ENCODE peak calls at places on chromosome 1, in seven cellular contexts. One of them, this sample, is unnamed.

GRCh38 chr1:184419734-184420161 is 32.9 kb downstream of the C1orf21 start:
- DNase-seq in left lung: no peak
- DNase-seq in cardiac fibroblast: no peak
- DNase-seq in fibroblast of pulmonary artery: peak
- DNase-seq in endothelial cell: no peak
- DNase-seq in cardiac muscle cell: peak
- DNase-seq in left ventricle myocardium inferior: no peak
- DNase-seq in this sample: no peak

GRCh38 chr1:61441723-61442262 is 283.1 kb downstream of the TM2D1 start:
- DNase-seq in left lung: no peak
- DNase-seq in cardiac fibroblast: peak
- DNase-seq in fibroblast of pulmonary artery: peak
- DNase-seq in endothelial cell: no peak
- DNase-seq in cardiac muscle cell: peak
- DNase-seq in left ventricle myocardium inferior: peak
- DNase-seq in this sample: peak

GRCh38 chr1:246836169-246836568 is 95.6 kb downstream of the AHCTF1 start:
- DNase-seq in left lung: no peak
- DNase-seq in cardiac fibroblast: peak
- DNase-seq in fibroblast of pulmonary artery: peak
- DNase-seq in endothelial cell: no peak
- DNase-seq in cardiac muscle cell: peak
- DNase-seq in left ventricle myocardium inferior: no peak
- DNase-seq in this sample: no peak

GRCh38 chr1:202247837-202248795 is 54.5 kb downstream of the LGR6 start:
- DNase-seq in left lung: no peak
- DNase-seq in cardiac fibroblast: no peak
- DNase-seq in fibroblast of pulmonary artery: no peak
- DNase-seq in endothelial cell: no peak
- DNase-seq in cardiac muscle cell: no peak
- DNase-seq in left ventricle myocardium inferior: no peak
- DNase-seq in this sample: no peak

GRCh38 chr1:232627645-232628334 is 2.1 kb downstream of the SIPA1L2 start:
- DNase-seq in left lung: no peak
- DNase-seq in cardiac fibroblast: peak
- DNase-seq in fibroblast of pulmonary artery: peak
- DNase-seq in endothelial cell: no peak
- DNase-seq in cardiac muscle cell: peak
- DNase-seq in left ventricle myocardium inferior: no peak
- DNase-seq in this sample: no peak

GRCh38 chr1:183544598-183545297 is 45.5 kb downstream of the NCF2 start:
- DNase-seq in left lung: no peak
- DNase-seq in cardiac fibroblast: no peak
- DNase-seq in fibroblast of pulmonary artery: no peak
- DNase-seq in endothelial cell: no peak
- DNase-seq in cardiac muscle cell: no peak
- DNase-seq in left ventricle myocardium inferior: no peak
- DNase-seq in this sample: no peak

GRCh38 chr1:25890249-25891034 is 14.9 kb upstream of the PAQR7 start:
- DNase-seq in left lung: peak
- DNase-seq in cardiac fibroblast: peak
- DNase-seq in fibroblast of pulmonary artery: no peak
- DNase-seq in endothelial cell: no peak
- DNase-seq in cardiac muscle cell: no peak
- DNase-seq in left ventricle myocardium inferior: no peak
- DNase-seq in this sample: no peak

GRCh38 chr1:154115180-154115579 is 39.7 kb downstream of the NUP210L start:
- DNase-seq in left lung: no peak
- DNase-seq in cardiac fibroblast: peak
- DNase-seq in fibroblast of pulmonary artery: peak
- DNase-seq in endothelial cell: no peak
- DNase-seq in cardiac muscle cell: peak
- DNase-seq in left ventricle myocardium inferior: no peak
- DNase-seq in this sample: no peak

GRCh38 chr1:198713081-198713480 is 74.2 kb downstream of the PTPRC start:
- DNase-seq in left lung: no peak
- DNase-seq in cardiac fibroblast: peak
- DNase-seq in fibroblast of pulmonary artery: peak
- DNase-seq in endothelial cell: no peak
- DNase-seq in cardiac muscle cell: peak
- DNase-seq in left ventricle myocardium inferior: no peak
- DNase-seq in this sample: no peak

GRCh38 chr1:72724951-72725863 is 442.9 kb upstream of the NEGR1 start:
- DNase-seq in left lung: no peak
- DNase-seq in cardiac fibroblast: no peak
- DNase-seq in fibroblast of pulmonary artery: no peak
- DNase-seq in endothelial cell: peak
- DNase-seq in cardiac muscle cell: no peak
- DNase-seq in left ventricle myocardium inferior: no peak
- DNase-seq in this sample: no peak

GRCh38 chr1:44832068-44832700 is 10.9 kb downstream of the PTCH2 start:
- DNase-seq in left lung: no peak
- DNase-seq in cardiac fibroblast: no peak
- DNase-seq in fibroblast of pulmonary artery: no peak
- DNase-seq in endothelial cell: no peak
- DNase-seq in cardiac muscle cell: no peak
- DNase-seq in left ventricle myocardium inferior: no peak
- DNase-seq in this sample: no peak

GRCh38 chr1:216566809-216567208 is 143.6 kb upstream of the USH2A start:
- DNase-seq in left lung: no peak
- DNase-seq in cardiac fibroblast: peak
- DNase-seq in fibroblast of pulmonary artery: peak
- DNase-seq in endothelial cell: no peak
- DNase-seq in cardiac muscle cell: peak
- DNase-seq in left ventricle myocardium inferior: no peak
- DNase-seq in this sample: no peak
- TF ChIP-seq CTCF in left lung: peak
- TF ChIP-seq CTCF in cardiac fibroblast: peak
- TF ChIP-seq CTCF in fibroblast of pulmonary artery: peak
- TF ChIP-seq CTCF in endothelial cell: no peak
- TF ChIP-seq CTCF in cardiac muscle cell: peak
- TF ChIP-seq CTCF in left ventricle myocardium inferior: no peak
- TF ChIP-seq CTCF in this sample: no peak

GRCh38 chr1:67676946-67677345 is 8.1 kb upstream of the GADD45A start:
- DNase-seq in left lung: no peak
- DNase-seq in cardiac fibroblast: no peak
- DNase-seq in fibroblast of pulmonary artery: no peak
- DNase-seq in endothelial cell: no peak
- DNase-seq in cardiac muscle cell: no peak
- DNase-seq in left ventricle myocardium inferior: no peak
- DNase-seq in this sample: no peak
- TF ChIP-seq CTCF in left lung: no peak
- TF ChIP-seq CTCF in cardiac fibroblast: no peak
- TF ChIP-seq CTCF in fibroblast of pulmonary artery: no peak
- TF ChIP-seq CTCF in endothelial cell: no peak
- TF ChIP-seq CTCF in cardiac muscle cell: no peak
- TF ChIP-seq CTCF in left ventricle myocardium inferior: no peak
- TF ChIP-seq CTCF in this sample: no peak

DNA sequence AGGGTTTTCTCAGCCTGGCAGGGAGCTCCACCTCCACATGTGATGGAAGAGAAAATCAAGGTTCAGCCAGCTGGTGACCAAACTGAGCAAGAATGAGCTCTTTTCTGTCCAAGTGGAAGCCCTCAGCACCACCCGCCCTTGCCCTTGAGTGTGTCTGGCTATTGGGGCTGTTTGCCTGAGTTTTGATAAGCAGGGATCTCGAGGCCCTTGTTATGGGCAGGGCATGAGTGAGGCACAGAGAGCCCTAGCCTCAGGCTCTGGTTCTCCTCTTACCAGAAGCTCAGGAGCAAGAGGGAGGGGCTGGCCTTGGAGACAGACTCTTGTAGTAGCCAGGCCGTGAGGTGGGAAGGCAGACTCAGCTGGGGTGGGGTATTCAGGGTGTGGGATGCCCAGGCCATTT is 37.5 kb upstream of the ARF1 start:
- DNase-seq in left lung: peak
- DNase-seq in cardiac fibroblast: no peak
- DNase-seq in fibroblast of pulmonary artery: no peak
- DNase-seq in endothelial cell: no peak
- DNase-seq in cardiac muscle cell: no peak
- DNase-seq in left ventricle myocardium inferior: no peak
- DNase-seq in this sample: no peak
- TF ChIP-seq CTCF in left lung: no peak
- TF ChIP-seq CTCF in cardiac fibroblast: no peak
- TF ChIP-seq CTCF in fibroblast of pulmonary artery: no peak
- TF ChIP-seq CTCF in endothelial cell: no peak
- TF ChIP-seq CTCF in cardiac muscle cell: no peak
- TF ChIP-seq CTCF in left ventricle myocardium inferior: no peak
- TF ChIP-seq CTCF in this sample: no peak

GRCh38 chr1:40300651-40301050 is 16.4 kb downstream of the COL9A2 start:
- DNase-seq in left lung: no peak
- DNase-seq in cardiac fibroblast: no peak
- DNase-seq in fibroblast of pulmonary artery: no peak
- DNase-seq in endothelial cell: no peak
- DNase-seq in cardiac muscle cell: no peak
- DNase-seq in left ventricle myocardium inferior: no peak
- DNase-seq in this sample: no peak

GRCh38 chr1:40301541-40302299 is 15.4 kb downstream of the COL9A2 start:
- DNase-seq in left lung: no peak
- DNase-seq in cardiac fibroblast: no peak
- DNase-seq in fibroblast of pulmonary artery: no peak
- DNase-seq in endothelial cell: no peak
- DNase-seq in cardiac muscle cell: no peak
- DNase-seq in left ventricle myocardium inferior: no peak
- DNase-seq in this sample: no peak

GRCh38 chr1:40300249-40300567 is 16.9 kb downstream of the COL9A2 start:
- DNase-seq in left lung: no peak
- DNase-seq in cardiac fibroblast: no peak
- DNase-seq in fibroblast of pulmonary artery: no peak
- DNase-seq in endothelial cell: no peak
- DNase-seq in cardiac muscle cell: no peak
- DNase-seq in left ventricle myocardium inferior: no peak
- DNase-seq in this sample: no peak

GRCh38 chr1:40301066-40301465 is 16.0 kb downstream of the COL9A2 start:
- DNase-seq in left lung: no peak
- DNase-seq in cardiac fibroblast: no peak
- DNase-seq in fibroblast of pulmonary artery: no peak
- DNase-seq in endothelial cell: no peak
- DNase-seq in cardiac muscle cell: no peak
- DNase-seq in left ventricle myocardium inferior: no peak
- DNase-seq in this sample: no peak

DNA sequence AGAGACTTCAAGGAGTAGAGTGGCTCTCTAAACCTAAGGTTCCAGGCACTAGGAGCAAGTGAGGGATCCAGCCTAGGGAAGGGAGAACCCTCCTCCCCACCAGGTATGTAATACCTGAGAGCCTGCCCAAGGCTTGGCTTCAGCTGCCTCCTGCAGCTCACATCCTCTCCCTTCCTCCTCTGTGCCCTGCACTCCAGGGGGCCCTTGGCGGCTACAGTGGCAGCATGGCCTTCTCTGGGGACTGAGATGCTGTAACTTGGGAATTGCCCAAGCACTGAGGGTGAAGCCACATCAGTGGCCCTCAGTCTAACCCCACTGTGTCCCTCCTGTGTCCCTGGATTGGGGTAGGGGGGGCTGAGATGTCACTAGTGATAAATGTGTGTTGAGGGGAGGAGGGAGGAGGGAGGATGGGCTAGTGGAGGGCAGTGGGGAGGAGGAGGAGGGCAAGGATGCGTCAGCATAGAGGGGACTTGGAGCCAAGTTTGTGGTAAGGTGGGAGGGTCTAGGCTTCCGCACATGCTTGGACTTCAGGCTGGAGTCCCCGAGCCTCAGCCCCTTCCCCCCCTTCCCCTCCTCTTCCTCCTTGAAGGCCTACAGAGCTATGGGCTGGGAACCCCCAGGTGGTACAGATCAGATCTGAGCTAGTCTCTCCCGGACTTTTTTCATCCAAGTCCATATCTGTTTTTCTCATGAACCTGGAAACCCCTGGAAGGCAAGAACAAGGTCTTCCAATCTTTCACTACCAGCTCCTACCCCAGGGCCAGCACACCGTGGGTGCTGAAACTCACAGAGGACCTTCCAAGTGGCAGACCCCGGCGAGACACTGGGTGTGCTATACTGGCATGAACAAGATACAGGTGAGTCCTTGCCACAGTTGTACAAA is 17.5 kb downstream of the COL9A2 start:
- DNase-seq in left lung: no peak
- DNase-seq in cardiac fibroblast: peak
- DNase-seq in fibroblast of pulmonary artery: peak
- DNase-seq in endothelial cell: no peak
- DNase-seq in cardiac muscle cell: peak
- DNase-seq in left ventricle myocardium inferior: no peak
- DNase-seq in this sample: no peak
- TF ChIP-seq CTCF in left lung: no peak
- TF ChIP-seq CTCF in cardiac fibroblast: no peak
- TF ChIP-seq CTCF in fibroblast of pulmonary artery: no peak
- TF ChIP-seq CTCF in endothelial cell: no peak
- TF ChIP-seq CTCF in cardiac muscle cell: no peak
- TF ChIP-seq CTCF in left ventricle myocardium inferior: no peak
- TF ChIP-seq CTCF in this sample: no peak

GRCh38 chr1:29802181-29803068 is 566.1 kb downstream of the PTPRU start:
- DNase-seq in left lung: no peak
- DNase-seq in cardiac fibroblast: no peak
- DNase-seq in fibroblast of pulmonary artery: no peak
- DNase-seq in endothelial cell: no peak
- DNase-seq in cardiac muscle cell: no peak
- DNase-seq in left ventricle myocardium inferior: no peak
- DNase-seq in this sample: no peak
- TF ChIP-seq CTCF in left lung: no peak
- TF ChIP-seq CTCF in cardiac fibroblast: no peak
- TF ChIP-seq CTCF in fibroblast of pulmonary artery: no peak
- TF ChIP-seq CTCF in endothelial cell: no peak
- TF ChIP-seq CTCF in cardiac muscle cell: no peak
- TF ChIP-seq CTCF in left ventricle myocardium inferior: no peak
- TF ChIP-seq CTCF in this sample: no peak

GRCh38 chr1:30109853-30110252 is 613.5 kb downstream of the MATN1 start:
- DNase-seq in left lung: no peak
- DNase-seq in cardiac fibroblast: no peak
- DNase-seq in fibroblast of pulmonary artery: peak
- DNase-seq in endothelial cell: no peak
- DNase-seq in cardiac muscle cell: peak
- DNase-seq in left ventricle myocardium inferior: no peak
- DNase-seq in this sample: no peak

GRCh38 chr1:30110826-30111225 is 612.6 kb downstream of the MATN1 start:
- DNase-seq in left lung: no peak
- DNase-seq in cardiac fibroblast: no peak
- DNase-seq in fibroblast of pulmonary artery: no peak
- DNase-seq in endothelial cell: no peak
- DNase-seq in cardiac muscle cell: no peak
- DNase-seq in left ventricle myocardium inferior: no peak
- DNase-seq in this sample: no peak

GRCh38 chr1:30106125-30106524 is 617.3 kb downstream of the MATN1 start:
- DNase-seq in left lung: no peak
- DNase-seq in cardiac fibroblast: no peak
- DNase-seq in fibroblast of pulmonary artery: peak
- DNase-seq in endothelial cell: peak
- DNase-seq in cardiac muscle cell: peak
- DNase-seq in left ventricle myocardium inferior: peak
- DNase-seq in this sample: no peak

DNA sequence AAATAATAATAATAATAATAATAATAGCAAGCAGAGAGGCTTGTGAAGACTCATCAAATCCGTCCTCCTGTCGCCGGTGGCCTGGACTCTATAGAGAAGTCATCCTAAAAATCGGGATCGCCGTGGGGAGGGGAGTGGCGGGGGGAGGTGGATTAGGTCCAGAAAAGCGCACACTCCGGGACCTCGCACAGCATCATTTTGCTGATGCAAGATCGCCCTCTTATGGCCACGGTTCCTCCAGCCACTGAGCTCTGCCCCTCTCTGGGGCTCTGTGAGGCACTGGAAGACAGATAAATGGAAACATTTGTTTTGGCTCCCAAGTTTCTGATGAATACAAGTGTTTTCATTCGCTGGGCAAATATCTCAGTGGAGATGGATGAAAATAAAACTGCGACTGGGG is 612.0 kb downstream of the MATN1 start:
- DNase-seq in left lung: peak
- DNase-seq in cardiac fibroblast: peak
- DNase-seq in fibroblast of pulmonary artery: peak
- DNase-seq in endothelial cell: peak
- DNase-seq in cardiac muscle cell: peak
- DNase-seq in left ventricle myocardium inferior: peak
- DNase-seq in this sample: no peak
- TF ChIP-seq CTCF in left lung: peak
- TF ChIP-seq CTCF in cardiac fibroblast: peak
- TF ChIP-seq CTCF in fibroblast of pulmonary artery: peak
- TF ChIP-seq CTCF in endothelial cell: peak
- TF ChIP-seq CTCF in cardiac muscle cell: peak
- TF ChIP-seq CTCF in left ventricle myocardium inferior: peak
- TF ChIP-seq CTCF in this sample: no peak

This sample was measured in omental fat pad.